ENCODE peak calls at places on chromosome 17, in six cellular contexts. One of them, this sample, is unnamed.
A peak's percentile ranks its signal among the peaks of the same experiment; 100 is the strongest.

GRCh38 chr17:33873218-33873617 is 381.9 kb upstream of the CCL2 start:
- DNase-seq in psoas muscle: no peak
- DNase-seq in WERI-Rb-1: no peak
- DNase-seq in kidney epithelial cell: no peak
- DNase-seq in aorta: no peak
- DNase-seq in GM23248: peak; percentile 3
- DNase-seq in this sample: no peak

GRCh38 chr17:51869387-51869786 is 289.1 kb downstream of the CA10 start:
- DNase-seq in aorta: no peak
- DNase-seq in psoas muscle: no peak
- DNase-seq in kidney epithelial cell: no peak
- DNase-seq in GM23248: peak; percentile 18
- DNase-seq in WERI-Rb-1: no peak
- DNase-seq in this sample: no peak

GRCh38 chr17:18967806-18968744 is 16.1 kb downstream of the SLC5A10 start:
- DNase-seq in kidney epithelial cell: no peak
- DNase-seq in psoas muscle: no peak
- DNase-seq in WERI-Rb-1: no peak
- DNase-seq in aorta: no peak
- DNase-seq in GM23248: peak; percentile 35
- DNase-seq in this sample: peak; percentile 52

GRCh38 chr17:6191405-6192095 is 121.4 kb downstream of the WSCD1 start:
- DNase-seq in kidney epithelial cell: no peak
- DNase-seq in aorta: no peak
- DNase-seq in GM23248: no peak
- DNase-seq in psoas muscle: no peak
- DNase-seq in WERI-Rb-1: no peak
- DNase-seq in this sample: no peak

GRCh38 chr17:835263-835662 is 53.1 kb downstream of the MRM3 start:
- DNase-seq in psoas muscle: peak; percentile 70
- DNase-seq in GM23248: peak; percentile 98
- DNase-seq in kidney epithelial cell: peak; percentile 84
- DNase-seq in aorta: peak; percentile 70
- DNase-seq in WERI-Rb-1: no peak
- DNase-seq in this sample: no peak

GRCh38 chr17:77188084-77189066 is 47.6 kb downstream of the SEC14L1 start:
- DNase-seq in aorta: no peak
- DNase-seq in kidney epithelial cell: no peak
- DNase-seq in GM23248: no peak
- DNase-seq in WERI-Rb-1: no peak
- DNase-seq in psoas muscle: no peak
- DNase-seq in this sample: no peak

GRCh38 chr17:31549525-31550388 is 158.3 kb downstream of the RAB11FIP4 start:
- DNase-seq in aorta: peak; percentile 95
- DNase-seq in psoas muscle: peak; percentile 90
- DNase-seq in GM23248: peak; percentile 93
- DNase-seq in WERI-Rb-1: peak; percentile 86
- DNase-seq in kidney epithelial cell: peak; percentile 47
- DNase-seq in this sample: peak; percentile 92

GRCh38 chr17:2996208-2996855 is 67.1 kb downstream of the OR1D5 start:
- DNase-seq in GM23248: peak; percentile 27
- DNase-seq in aorta: peak; percentile 34
- DNase-seq in WERI-Rb-1: no peak
- DNase-seq in kidney epithelial cell: no peak
- DNase-seq in psoas muscle: no peak
- DNase-seq in this sample: no peak

GRCh38 chr17:45925311-45925710 is 31.0 kb downstream of the MAPT start:
- DNase-seq in psoas muscle: no peak
- DNase-seq in aorta: no peak
- DNase-seq in GM23248: no peak
- DNase-seq in kidney epithelial cell: no peak
- DNase-seq in WERI-Rb-1: no peak
- DNase-seq in this sample: no peak

GRCh38 chr17:59361386-59361785 is 29.9 kb downstream of the YPEL2 start:
- DNase-seq in psoas muscle: no peak
- DNase-seq in GM23248: peak; percentile 97
- DNase-seq in aorta: no peak
- DNase-seq in kidney epithelial cell: no peak
- DNase-seq in WERI-Rb-1: no peak
- DNase-seq in this sample: no peak

GRCh38 chr17:61313515-61314326 is 85.9 kb upstream of the TBX2 start:
- DNase-seq in WERI-Rb-1: no peak
- DNase-seq in kidney epithelial cell: no peak
- DNase-seq in GM23248: no peak
- DNase-seq in psoas muscle: no peak
- DNase-seq in aorta: no peak
- DNase-seq in this sample: no peak

GRCh38 chr17:77734371-77735050 is 224.0 kb upstream of the TNRC6C start:
- DNase-seq in aorta: peak; percentile 95
- DNase-seq in GM23248: peak; percentile 64
- DNase-seq in kidney epithelial cell: no peak
- DNase-seq in WERI-Rb-1: peak; percentile 99
- DNase-seq in psoas muscle: peak; percentile 92
- DNase-seq in this sample: no peak

GRCh38 chr17:36591434-36592315 is at the start of gene DHRS11:
- DNase-seq in psoas muscle: peak; percentile 86
- DNase-seq in GM23248: peak; percentile 90
- DNase-seq in aorta: peak; percentile 87
- DNase-seq in WERI-Rb-1: peak; percentile 87
- DNase-seq in kidney epithelial cell: no peak
- DNase-seq in this sample: peak; percentile 86

GRCh38 chr17:59856859-59857794 is 35.6 kb downstream of the TUBD1 start:
- DNase-seq in kidney epithelial cell: no peak
- DNase-seq in aorta: no peak
- DNase-seq in psoas muscle: no peak
- DNase-seq in GM23248: no peak
- DNase-seq in WERI-Rb-1: no peak
- DNase-seq in this sample: no peak

GRCh38 chr17:8119575-8120519 is 1.5 kb upstream of the ALOXE3 start:
- DNase-seq in psoas muscle: peak; percentile 75
- DNase-seq in aorta: peak; percentile 82
- DNase-seq in kidney epithelial cell: no peak
- DNase-seq in WERI-Rb-1: peak; percentile 87
- DNase-seq in GM23248: peak; percentile 88
- DNase-seq in this sample: peak; percentile 94

GRCh38 chr17:77358801-77359716 is 218.3 kb downstream of the SEC14L1 start:
- DNase-seq in WERI-Rb-1: peak; percentile 5
- DNase-seq in kidney epithelial cell: no peak
- DNase-seq in psoas muscle: no peak
- DNase-seq in GM23248: no peak
- DNase-seq in aorta: no peak
- DNase-seq in this sample: no peak

GRCh38 chr17:74362811-74363498 is 1.3 kb upstream of the BTBD17 start:
- DNase-seq in aorta: no peak
- DNase-seq in kidney epithelial cell: no peak
- DNase-seq in WERI-Rb-1: no peak
- DNase-seq in GM23248: no peak
- DNase-seq in psoas muscle: no peak
- DNase-seq in this sample: no peak

GRCh38 chr17:40485851-40486512 is 15.4 kb downstream of the TNS4 start:
- DNase-seq in WERI-Rb-1: no peak
- DNase-seq in GM23248: peak; percentile 98
- DNase-seq in kidney epithelial cell: peak; percentile 99
- DNase-seq in psoas muscle: peak; percentile 42
- DNase-seq in aorta: no peak
- DNase-seq in this sample: no peak

GRCh38 chr17:45894022-45894784 is at the start of gene MAPT:
- DNase-seq in GM23248: peak; percentile 94
- DNase-seq in kidney epithelial cell: peak; percentile 34
- DNase-seq in WERI-Rb-1: peak; percentile 96
- DNase-seq in psoas muscle: peak; percentile 93
- DNase-seq in aorta: peak; percentile 91
- DNase-seq in this sample: peak; percentile 77

GRCh38 chr17:79984877-79985276 is 50.8 kb downstream of the TBC1D16 start:
- DNase-seq in aorta: peak; percentile 11
- DNase-seq in WERI-Rb-1: no peak
- DNase-seq in GM23248: no peak
- DNase-seq in psoas muscle: no peak
- DNase-seq in kidney epithelial cell: no peak
- DNase-seq in this sample: no peak

GRCh38 chr17:51425793-51426192 is 165.4 kb downstream of the UTP18 start:
- DNase-seq in WERI-Rb-1: no peak
- DNase-seq in psoas muscle: no peak
- DNase-seq in kidney epithelial cell: no peak
- DNase-seq in GM23248: no peak
- DNase-seq in aorta: no peak
- DNase-seq in this sample: no peak

DNA sequence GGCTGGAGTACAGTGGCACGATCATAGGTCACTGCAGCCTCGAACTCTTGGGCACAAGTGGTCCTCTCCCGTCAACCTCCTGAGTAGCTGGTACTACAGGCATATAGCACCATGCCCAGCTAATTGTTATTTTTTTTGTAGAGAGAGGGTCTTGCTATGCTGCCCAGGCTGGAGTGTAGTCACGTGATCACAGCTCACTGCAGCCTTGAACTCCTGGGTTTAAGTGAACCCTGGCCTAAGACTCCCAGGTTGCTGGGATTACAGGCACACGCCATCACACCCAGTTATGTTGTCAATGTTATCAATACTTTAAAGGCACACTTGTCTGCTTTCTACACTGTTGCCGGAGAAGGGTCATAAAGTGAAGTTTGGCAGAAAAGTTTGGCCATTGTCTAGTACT is 22.0 kb upstream of the LASP1NB start:
- DNase-seq in GM23248: no peak
- DNase-seq in WERI-Rb-1: no peak
- DNase-seq in kidney epithelial cell: no peak
- DNase-seq in psoas muscle: no peak
- DNase-seq in aorta: no peak
- DNase-seq in this sample: no peak
- H3K4me3 ChIP-seq in GM23248: no peak overlapping the region
- H3K4me3 ChIP-seq in WERI-Rb-1: no peak overlapping the region
- H3K4me3 ChIP-seq in kidney epithelial cell: no peak overlapping the region
- H3K4me3 ChIP-seq in psoas muscle: no peak overlapping the region
- H3K4me3 ChIP-seq in aorta: no peak overlapping the region
- H3K4me3 ChIP-seq in this sample: no peak overlapping the region

DNA sequence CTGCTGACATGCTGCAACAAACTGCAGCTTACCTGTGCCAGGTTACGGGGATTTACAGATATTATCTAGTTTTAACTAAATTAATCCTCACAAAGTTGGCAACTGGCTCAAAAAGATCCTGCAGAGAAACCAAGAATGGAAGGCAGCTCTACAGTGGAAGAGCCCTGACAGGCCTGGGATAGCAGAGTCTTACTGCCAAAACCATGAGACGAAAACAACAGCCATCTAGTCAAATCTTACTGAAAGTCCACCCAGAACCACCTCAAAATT is 8.1 kb downstream of the USP36 start:
- DNase-seq in WERI-Rb-1: no peak
- DNase-seq in GM23248: no peak
- DNase-seq in aorta: no peak
- DNase-seq in kidney epithelial cell: no peak
- DNase-seq in psoas muscle: no peak
- DNase-seq in this sample: no peak
- H3K4me3 ChIP-seq in WERI-Rb-1: no peak overlapping the region
- H3K4me3 ChIP-seq in GM23248: no peak overlapping the region
- H3K4me3 ChIP-seq in aorta: no peak overlapping the region
- H3K4me3 ChIP-seq in kidney epithelial cell: no peak overlapping the region
- H3K4me3 ChIP-seq in psoas muscle: no peak overlapping the region
- H3K4me3 ChIP-seq in this sample: no peak overlapping the region

DNA sequence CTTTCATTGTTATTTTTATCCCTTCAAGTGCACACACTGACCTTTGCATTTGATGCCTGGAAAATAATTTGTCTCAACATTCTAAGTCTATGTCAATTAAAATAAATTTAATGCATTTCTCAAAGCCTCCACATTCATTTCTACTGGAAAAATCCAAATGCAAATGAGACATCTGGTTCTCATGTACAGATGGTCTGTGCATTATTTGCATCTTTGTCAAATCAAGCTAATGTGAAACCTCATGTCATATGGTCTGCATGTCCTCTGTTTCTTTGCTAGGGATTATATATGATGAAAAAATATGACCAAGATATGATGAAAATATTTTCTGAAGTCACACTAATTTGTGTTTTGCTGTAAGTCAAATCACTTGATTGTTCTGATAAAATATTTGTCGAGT is 61.3 kb downstream of the TMEM100 start:
- DNase-seq in aorta: no peak
- DNase-seq in kidney epithelial cell: no peak
- DNase-seq in GM23248: no peak
- DNase-seq in psoas muscle: no peak
- DNase-seq in WERI-Rb-1: no peak
- DNase-seq in this sample: no peak
- H3K4me3 ChIP-seq in aorta: no peak overlapping the region
- H3K4me3 ChIP-seq in kidney epithelial cell: no peak overlapping the region
- H3K4me3 ChIP-seq in GM23248: no peak overlapping the region
- H3K4me3 ChIP-seq in psoas muscle: no peak overlapping the region
- H3K4me3 ChIP-seq in WERI-Rb-1: no peak overlapping the region
- H3K4me3 ChIP-seq in this sample: no peak overlapping the region

GRCh38 chr17:56629450-56630187 is 36.1 kb downstream of the NOG start:
- DNase-seq in WERI-Rb-1: peak; percentile 45
- DNase-seq in GM23248: peak; percentile 59
- DNase-seq in kidney epithelial cell: no peak
- DNase-seq in aorta: no peak
- DNase-seq in psoas muscle: no peak
- DNase-seq in this sample: no peak
- H3K4me3 ChIP-seq in WERI-Rb-1: no peak overlapping the region
- H3K4me3 ChIP-seq in GM23248: no peak overlapping the region
- H3K4me3 ChIP-seq in kidney epithelial cell: no peak overlapping the region
- H3K4me3 ChIP-seq in aorta: no peak overlapping the region
- H3K4me3 ChIP-seq in psoas muscle: no peak overlapping the region
- H3K4me3 ChIP-seq in this sample: no peak overlapping the region

GRCh38 chr17:82334204-82334621 is 647 bp upstream of the SECTM1 start:
- DNase-seq in GM23248: no peak
- DNase-seq in aorta: peak; percentile 61
- DNase-seq in WERI-Rb-1: no peak
- DNase-seq in kidney epithelial cell: no peak
- DNase-seq in psoas muscle: no peak
- DNase-seq in this sample: no peak
- H3K4me3 ChIP-seq in GM23248: peak overlapping the region; percentile 78
- H3K4me3 ChIP-seq in aorta: no peak overlapping the region
- H3K4me3 ChIP-seq in WERI-Rb-1: no peak overlapping the region
- H3K4me3 ChIP-seq in kidney epithelial cell: no peak overlapping the region
- H3K4me3 ChIP-seq in psoas muscle: peak overlapping the region; percentile 63
- H3K4me3 ChIP-seq in this sample: no peak overlapping the region

DNA sequence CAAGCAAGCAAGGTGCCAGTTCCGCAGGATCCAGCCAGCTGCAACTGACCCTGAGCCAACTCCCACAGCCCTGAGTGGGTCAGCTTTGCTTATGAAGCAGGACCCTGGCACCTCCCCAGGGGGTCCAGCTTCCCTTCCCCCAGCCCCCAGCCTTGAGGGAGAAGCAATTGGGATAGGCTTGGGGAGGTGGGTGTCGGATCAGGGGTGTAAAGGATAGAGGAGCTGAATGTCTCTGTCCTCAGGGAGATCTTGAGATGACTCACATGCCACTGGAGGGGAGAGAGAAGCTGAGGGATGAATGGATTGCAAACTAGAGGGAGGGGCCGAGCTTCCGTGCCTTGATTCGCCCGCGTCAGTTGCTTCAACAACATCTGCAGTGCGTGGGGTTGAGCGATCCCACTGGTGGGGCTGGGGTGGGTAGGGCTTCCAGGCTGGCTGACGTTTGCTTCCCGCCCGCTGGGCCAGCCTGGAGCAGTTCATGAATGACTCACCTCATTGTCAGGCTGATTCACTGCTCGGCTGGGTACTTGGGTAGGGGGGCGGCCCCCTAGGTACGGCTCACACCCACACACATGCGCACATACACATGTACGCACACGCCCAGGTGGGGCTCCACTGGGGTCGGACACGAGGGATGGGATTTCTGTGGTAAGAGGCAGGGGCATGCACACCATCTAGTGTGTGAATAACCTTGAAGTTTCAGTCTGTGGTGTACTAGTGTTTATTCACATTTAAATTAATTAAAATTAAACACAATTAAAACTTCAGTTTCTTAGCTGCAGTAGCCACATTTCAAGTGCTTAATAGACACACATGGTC is 3.6 kb upstream of the HROB start:
- DNase-seq in kidney epithelial cell: peak; percentile 98
- DNase-seq in aorta: peak; percentile 94
- DNase-seq in GM23248: peak; percentile 100
- DNase-seq in psoas muscle: peak; percentile 89
- DNase-seq in WERI-Rb-1: no peak
- DNase-seq in this sample: peak; percentile 64
- H3K4me3 ChIP-seq in kidney epithelial cell: no peak overlapping the region
- H3K4me3 ChIP-seq in aorta: no peak overlapping the region
- H3K4me3 ChIP-seq in GM23248: peak overlapping the region; percentile 61
- H3K4me3 ChIP-seq in psoas muscle: peak overlapping the region; percentile 8
- H3K4me3 ChIP-seq in WERI-Rb-1: no peak overlapping the region
- H3K4me3 ChIP-seq in this sample: no peak overlapping the region

This sample was measured in small intestine.